ENCODE peak calls at places on chromosome 22, in four cellular contexts. One of them, this sample, is unnamed. For H3K4me1, the result is how much of the 10 kb centered on the place peaks cover.

GRCh38 chr22:36010090-36010489 is 18.5 kb downstream of the RBFOX2 start:
- DNase-seq in IMR-90: no peak
- DNase-seq in HCT116: no peak
- DNase-seq in H1: peak
- DNase-seq in this sample: no peak

GRCh38 chr22:36411589-36412258 is 24.0 kb upstream of the MYH9 start:
- DNase-seq in H1: no peak
- DNase-seq in IMR-90: no peak
- DNase-seq in HCT116: no peak
- DNase-seq in this sample: no peak

GRCh38 chr22:42317691-42318547 is 47.5 kb upstream of the TCF20 start:
- DNase-seq in IMR-90: no peak
- DNase-seq in H1: no peak
- DNase-seq in HCT116: no peak
- DNase-seq in this sample: no peak

GRCh38 chr22:34688825-34689224 is 377.1 kb upstream of the ISX start:
- DNase-seq in IMR-90: no peak
- DNase-seq in H1: no peak
- DNase-seq in HCT116: no peak
- DNase-seq in this sample: no peak

GRCh38 chr22:29517215-29517908 is 36.2 kb downstream of the THOC5 start:
- DNase-seq in HCT116: no peak
- DNase-seq in IMR-90: no peak
- DNase-seq in H1: no peak
- DNase-seq in this sample: no peak

GRCh38 chr22:46007848-46008261 is 30.9 kb upstream of the WNT7B start:
- DNase-seq in IMR-90: peak
- DNase-seq in HCT116: no peak
- DNase-seq in H1: no peak
- DNase-seq in this sample: peak

GRCh38 chr22:22713416-22713815 is 69.0 kb downstream of the GGTLC2 start:
- DNase-seq in HCT116: no peak
- DNase-seq in H1: no peak
- DNase-seq in IMR-90: no peak
- DNase-seq in this sample: no peak

GRCh38 chr22:45475876-45476514 is 26.7 kb upstream of the FBLN1 start:
- DNase-seq in HCT116: no peak
- DNase-seq in H1: no peak
- DNase-seq in IMR-90: no peak
- DNase-seq in this sample: no peak

GRCh38 chr22:27879923-27880322 is 39.1 kb downstream of the PITPNB start:
- DNase-seq in IMR-90: peak
- DNase-seq in H1: no peak
- DNase-seq in HCT116: peak
- DNase-seq in this sample: no peak

DNA sequence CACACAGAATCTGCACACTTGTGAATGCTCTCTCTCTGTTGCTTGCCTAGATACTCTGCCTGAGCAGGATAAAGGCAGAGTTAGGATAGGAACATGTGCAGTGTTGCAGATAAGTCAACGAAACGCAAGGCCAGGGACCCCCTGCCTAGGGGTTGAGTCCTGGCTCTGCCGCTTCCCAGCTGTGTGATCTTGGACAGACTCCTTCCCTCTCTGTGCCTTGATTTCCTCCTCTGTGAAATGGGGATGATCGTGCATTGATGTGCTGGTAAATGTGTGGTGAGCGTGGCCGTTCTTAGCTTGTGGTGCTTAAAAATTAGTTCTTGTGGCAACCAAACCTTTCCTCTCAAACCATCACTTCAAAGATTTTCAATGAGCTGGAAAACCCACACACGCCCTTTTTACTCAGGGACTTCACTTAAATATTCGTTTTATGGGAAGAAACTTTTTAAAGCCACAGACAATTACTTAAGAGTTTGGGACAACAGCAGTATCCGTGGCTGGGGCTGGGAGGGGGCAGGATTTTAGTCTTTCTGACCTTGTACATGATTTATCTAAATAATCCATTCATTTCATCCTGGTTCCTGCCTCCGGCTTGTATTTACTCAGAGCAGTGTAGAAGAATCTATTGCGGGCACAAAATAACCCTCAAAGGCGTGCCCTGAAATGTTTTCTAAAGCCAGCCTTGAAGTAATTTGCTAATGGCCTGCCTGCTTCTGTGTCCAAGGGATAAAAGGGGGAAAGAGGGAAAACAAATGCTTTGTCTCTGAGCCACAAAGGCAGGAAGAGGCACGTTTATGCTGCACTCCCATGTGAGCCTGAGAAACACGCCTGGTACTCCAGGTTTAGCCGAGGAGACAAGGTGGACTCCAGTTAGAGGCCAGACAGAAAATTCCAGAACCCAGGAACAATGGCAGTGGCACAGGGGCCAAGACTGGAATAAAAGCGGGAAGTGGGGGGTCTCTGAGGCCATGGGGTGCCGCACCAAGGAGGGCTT is 85.0 kb upstream of the CRYBB3 start:
- DNase-seq in HCT116: no peak
- DNase-seq in H1: no peak
- DNase-seq in IMR-90: no peak
- DNase-seq in this sample: peak
- H2AFZ ChIP-seq in HCT116: no peak
- H2AFZ ChIP-seq in H1: no peak
- H2AFZ ChIP-seq in IMR-90: no peak
- H2AFZ ChIP-seq in this sample: no peak

GRCh38 chr22:44254811-44255210 is 57.9 kb downstream of the SHISAL1 start:
- DNase-seq in HCT116: no peak
- DNase-seq in IMR-90: no peak
- DNase-seq in H1: no peak
- DNase-seq in this sample: no peak
- TF ChIP-seq CTCF in HCT116: no peak
- TF ChIP-seq CTCF in IMR-90: no peak
- TF ChIP-seq CTCF in H1: no peak
- TF ChIP-seq CTCF in this sample: no peak

GRCh38 chr22:48436201-48436931 is 1391.3 kb downstream of the BRD1 start:
- DNase-seq in H1: no peak
- DNase-seq in HCT116: no peak
- DNase-seq in IMR-90: no peak
- DNase-seq in this sample: no peak

GRCh38 chr22:48439560-48440135 is 1388.0 kb downstream of the BRD1 start:
- DNase-seq in H1: no peak
- DNase-seq in IMR-90: no peak
- DNase-seq in HCT116: no peak
- DNase-seq in this sample: no peak

GRCh38 chr22:48438791-48439559 is 1388.7 kb downstream of the BRD1 start:
- DNase-seq in H1: no peak
- DNase-seq in HCT116: no peak
- DNase-seq in IMR-90: no peak
- DNase-seq in this sample: no peak

GRCh38 chr22:48440176-48440575 is 1387.5 kb downstream of the BRD1 start:
- DNase-seq in HCT116: no peak
- DNase-seq in H1: no peak
- DNase-seq in IMR-90: no peak
- DNase-seq in this sample: no peak

GRCh38 chr22:48438096-48438495 is 1389.6 kb downstream of the BRD1 start:
- DNase-seq in IMR-90: no peak
- DNase-seq in HCT116: no peak
- DNase-seq in H1: no peak
- DNase-seq in this sample: no peak
- H3K4me1 ChIP-seq in IMR-90: under half
- H3K4me1 ChIP-seq in HCT116: under half
- H3K4me1 ChIP-seq in H1: under half
- H3K4me1 ChIP-seq in this sample: under half

GRCh38 chr22:25149014-25149413 is 50.6 kb upstream of the CRYBB3 start:
- DNase-seq in HCT116: no peak
- DNase-seq in IMR-90: no peak
- DNase-seq in H1: no peak
- DNase-seq in this sample: no peak

GRCh38 chr22:25144522-25144921 is 55.1 kb upstream of the CRYBB3 start:
- DNase-seq in H1: no peak
- DNase-seq in HCT116: no peak
- DNase-seq in IMR-90: no peak
- DNase-seq in this sample: no peak

GRCh38 chr22:25146311-25146710 is 53.3 kb upstream of the CRYBB3 start:
- DNase-seq in IMR-90: no peak
- DNase-seq in H1: no peak
- DNase-seq in HCT116: no peak
- DNase-seq in this sample: no peak

GRCh38 chr22:25146906-25147754 is 52.5 kb upstream of the CRYBB3 start:
- DNase-seq in IMR-90: no peak
- DNase-seq in H1: no peak
- DNase-seq in HCT116: no peak
- DNase-seq in this sample: no peak

DNA sequence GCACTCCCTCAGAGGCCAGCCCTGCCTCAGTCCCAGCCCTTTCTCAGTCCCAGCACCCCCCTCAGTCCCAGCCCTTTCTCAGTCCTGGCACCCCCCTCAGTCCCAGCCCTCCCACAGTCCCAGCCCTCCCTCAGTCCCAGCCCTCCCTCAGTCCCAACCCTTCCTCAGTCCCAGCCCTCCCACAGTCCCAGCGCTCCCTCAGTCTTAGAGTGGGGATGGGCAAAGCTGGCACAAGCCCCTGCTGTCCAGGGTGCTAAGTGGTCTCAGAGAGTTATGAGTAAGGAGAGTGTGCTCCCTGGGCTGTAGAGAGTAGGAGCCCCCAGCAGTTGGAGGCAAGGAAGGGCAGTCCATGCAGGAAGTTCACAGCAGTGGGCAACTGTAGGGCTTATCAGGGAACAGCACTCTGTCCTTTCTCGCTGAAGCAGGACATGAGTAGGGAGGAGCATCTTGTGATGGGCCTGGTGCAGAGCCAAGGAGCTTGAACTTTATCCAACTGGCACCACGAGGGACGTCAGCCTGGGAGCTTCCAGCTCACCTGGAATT is 51.4 kb upstream of the CRYBB3 start:
- DNase-seq in H1: no peak
- DNase-seq in HCT116: no peak
- DNase-seq in IMR-90: no peak
- DNase-seq in this sample: no peak
- H2AFZ ChIP-seq in H1: no peak
- H2AFZ ChIP-seq in HCT116: no peak
- H2AFZ ChIP-seq in IMR-90: no peak
- H2AFZ ChIP-seq in this sample: no peak

GRCh38 chr22:32836286-32836859 is 34.9 kb downstream of the TIMP3 start:
- DNase-seq in H1: no peak
- DNase-seq in HCT116: no peak
- DNase-seq in IMR-90: peak
- DNase-seq in this sample: no peak
- TF ChIP-seq CTCF in H1: no peak
- TF ChIP-seq CTCF in HCT116: no peak
- TF ChIP-seq CTCF in IMR-90: peak
- TF ChIP-seq CTCF in this sample: peak

GRCh38 chr22:32849501-32849900 is 48.0 kb downstream of the TIMP3 start:
- DNase-seq in H1: no peak
- DNase-seq in HCT116: no peak
- DNase-seq in IMR-90: no peak
- DNase-seq in this sample: no peak
- H3K4me1 ChIP-seq in H1: under half
- H3K4me1 ChIP-seq in HCT116: under half
- H3K4me1 ChIP-seq in IMR-90: under half
- H3K4me1 ChIP-seq in this sample: under half

GRCh38 chr22:26642465-26643367 is 14.7 kb upstream of the MIAT start:
- DNase-seq in HCT116: no peak
- DNase-seq in H1: no peak
- DNase-seq in IMR-90: no peak
- DNase-seq in this sample: no peak
- H2AFZ ChIP-seq in HCT116: no peak
- H2AFZ ChIP-seq in H1: peak
- H2AFZ ChIP-seq in IMR-90: peak
- H2AFZ ChIP-seq in this sample: no peak

DNA sequence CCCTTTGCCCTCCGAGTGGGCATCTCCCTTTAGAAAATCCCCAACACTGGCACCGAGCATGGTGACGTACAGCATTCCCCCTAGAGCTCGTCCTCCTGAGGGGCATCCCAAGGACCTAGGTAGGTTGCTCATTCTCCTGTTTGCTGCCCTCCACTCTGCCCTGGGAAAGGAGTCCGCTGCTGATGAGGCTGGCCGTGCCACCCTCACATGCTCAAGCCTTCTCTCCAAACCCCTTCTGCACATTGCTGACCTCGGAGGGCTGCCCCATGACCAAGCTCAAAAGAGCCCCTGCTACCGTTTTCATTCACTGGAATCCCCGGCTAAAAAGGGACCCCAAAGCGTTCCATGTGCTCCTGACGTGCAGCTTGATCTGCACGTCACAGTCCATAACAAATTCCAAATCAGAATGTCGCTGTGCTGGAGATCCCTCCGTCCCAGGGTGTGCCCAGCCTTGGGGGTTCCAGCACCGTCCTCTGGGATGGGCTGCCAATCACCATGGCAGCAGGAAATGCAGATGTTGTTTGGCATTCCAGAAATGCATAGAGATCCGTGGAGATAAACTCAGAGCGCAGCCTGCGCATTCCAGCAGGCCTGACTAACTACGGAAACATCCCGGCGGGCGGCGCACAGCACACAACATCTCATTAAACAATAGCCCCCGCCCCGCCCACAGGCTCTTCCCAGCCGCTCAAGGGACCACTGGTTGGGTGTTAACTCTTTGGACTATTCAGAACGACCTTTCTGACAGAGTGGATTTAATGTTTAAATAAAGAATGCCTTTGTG is 26.3 kb upstream of the GNB1L start:
- DNase-seq in H1: peak
- DNase-seq in IMR-90: peak
- DNase-seq in HCT116: peak
- DNase-seq in this sample: peak
- TF ChIP-seq CTCF in H1: no peak
- TF ChIP-seq CTCF in IMR-90: no peak
- TF ChIP-seq CTCF in HCT116: no peak
- TF ChIP-seq CTCF in this sample: no peak

GRCh38 chr22:38238519-38239051 is 34.2 kb downstream of the TMEM184B start:
- DNase-seq in HCT116: no peak
- DNase-seq in IMR-90: peak
- DNase-seq in H1: no peak
- DNase-seq in this sample: no peak

GRCh38 chr22:38239101-38239761 is 33.6 kb downstream of the TMEM184B start:
- DNase-seq in IMR-90: peak
- DNase-seq in H1: no peak
- DNase-seq in HCT116: no peak
- DNase-seq in this sample: no peak

GRCh38 chr22:38233427-38233826 is 31.6 kb downstream of the MAFF start:
- DNase-seq in H1: no peak
- DNase-seq in HCT116: no peak
- DNase-seq in IMR-90: peak
- DNase-seq in this sample: no peak

GRCh38 chr22:38235240-38235850 is 33.6 kb downstream of the MAFF start:
- DNase-seq in HCT116: no peak
- DNase-seq in H1: no peak
- DNase-seq in IMR-90: no peak
- DNase-seq in this sample: no peak

GRCh38 chr22:38236786-38237185 is 35.0 kb downstream of the MAFF start:
- DNase-seq in IMR-90: no peak
- DNase-seq in H1: no peak
- DNase-seq in HCT116: no peak
- DNase-seq in this sample: no peak
- H3K4me1 ChIP-seq in IMR-90: under half
- H3K4me1 ChIP-seq in H1: under half
- H3K4me1 ChIP-seq in HCT116: under half
- H3K4me1 ChIP-seq in this sample: under half

DNA sequence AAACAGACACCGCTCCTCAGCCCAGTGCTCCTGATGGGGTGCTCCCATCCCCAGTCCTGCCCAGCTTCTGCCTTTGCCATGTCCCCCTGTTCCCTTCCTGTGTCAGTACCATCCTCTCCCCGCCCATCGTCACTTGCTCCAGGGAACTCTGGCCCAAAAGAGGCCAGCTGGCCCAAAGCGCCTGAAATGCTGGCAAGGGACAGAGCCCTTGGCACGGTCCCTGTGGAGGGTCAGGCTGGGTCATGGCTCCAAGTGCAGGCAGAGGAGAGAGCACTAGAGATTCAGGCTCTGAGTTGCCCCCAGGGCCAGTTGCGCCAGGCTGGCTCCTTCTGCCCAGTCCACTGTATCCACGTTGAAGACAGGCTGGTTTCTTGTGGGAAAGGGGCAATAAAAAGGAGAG is 8.4 kb upstream of the HDHD5 start:
- DNase-seq in HCT116: no peak
- DNase-seq in H1: no peak
- DNase-seq in IMR-90: no peak
- DNase-seq in this sample: no peak
- H2AFZ ChIP-seq in HCT116: no peak
- H2AFZ ChIP-seq in H1: no peak
- H2AFZ ChIP-seq in IMR-90: no peak
- H2AFZ ChIP-seq in this sample: no peak